ENCODE peak calls at places on chromosomes 11 and 22, in five cellular contexts. W is HL-60, R is adrenal gland, B is body of pancreas, H is GM23248. V is an unnamed sample.
A peak's percentile ranks its signal among the peaks of the same experiment; 100 is the strongest.

GRCh38 chr22:46367707-46368191 is 32.2 kb downstream of the TRMU start:
- DNase-seq in H (peak; percentile 67), W (peak; percentile 65), R (peak; percentile 85), B (peak; percentile 83), V (peak; percentile 85)

GRCh38 chr11:121329786-121330395 is 37.3 kb downstream of the SC5D start:
- DNase-seq in B (no peak), H (no peak), W (no peak), R (no peak), V (no peak)

GRCh38 chr11:76266269-76266668 is 60.0 kb upstream of the WNT11 start:
- DNase-seq in R (peak; percentile 79), W (no peak), H (peak; percentile 93), B (peak; percentile 36), V (no peak)

GRCh38 chr11:5851002-5851401 is 6.5 kb downstream of the OR52E8 start:
- DNase-seq in W (no peak), B (no peak), H (no peak), R (no peak), V (no peak)

GRCh38 chr11:14258177-14258935 is 100.6 kb downstream of the RRAS2 start:
- DNase-seq in B (no peak), H (peak; percentile 62), W (no peak), R (no peak), V (no peak)

GRCh38 chr11:102676086-102676485 is 29.5 kb downstream of the MMP27 start:
- DNase-seq in W (no peak), B (no peak), R (no peak), H (no peak), V (no peak)

GRCh38 chr11:92978226-92979111 is 9.0 kb downstream of the MTNR1B start:
- DNase-seq in R (no peak), H (peak; percentile 59), B (no peak), W (no peak), V (no peak)

GRCh38 chr22:29269230-29269604 is 1.1 kb downstream of the EWSR1 start:
- DNase-seq in H (peak; percentile 46), R (peak; percentile 61), W (no peak), B (no peak), V (no peak)

GRCh38 chr11:81707881-81708280 is 1025.8 kb downstream of the FAM181B start:
- DNase-seq in H (no peak), W (no peak), B (no peak), R (no peak), V (no peak)

GRCh38 chr11:64719406-64719805 is 3.6 kb downstream of the NRXN2 start:
- DNase-seq in H (no peak), R (no peak), B (no peak), W (no peak), V (no peak)

GRCh38 chr11:77441409-77441808 is 32.5 kb downstream of the PAK1 start:
- DNase-seq in R (no peak), H (no peak), W (no peak), B (no peak), V (no peak)

GRCh38 chr11:113906038-113906437 is 1.4 kb downstream of the HTR3B start:
- DNase-seq in H (peak; percentile 38), R (no peak), W (no peak), B (peak; percentile 48), V (no peak)
- H3K27ac ChIP-seq in H (no peak overlapping the region), R (no peak overlapping the region), W (no peak overlapping the region), B (peak overlapping the region; percentile 64), V (no peak overlapping the region)

GRCh38 chr11:46335858-46336600 is 11.2 kb upstream of the DGKZ start:
- DNase-seq in H (no peak), B (no peak), R (no peak), W (peak; percentile 67), V (no peak)
- H3K27ac ChIP-seq in H (no peak overlapping the region), B (no peak overlapping the region), R (no peak overlapping the region), W (peak overlapping the region; percentile 64), V (no peak overlapping the region)

GRCh38 chr11:114298701-114299090 is 2.5 kb downstream of the NNMT start:
- DNase-seq in R (no peak), W (no peak), B (no peak), H (peak; percentile 43), V (no peak)
- H3K27ac ChIP-seq in R (peak overlapping the region; percentile 73), W (no peak overlapping the region), B (no peak overlapping the region), H (peak overlapping the region; percentile 100), V (no peak overlapping the region)

GRCh38 chr22:20752104-20752741 is 21.7 kb upstream of the SERPIND1 start:
- DNase-seq in B (no peak), R (no peak), H (no peak), W (no peak), V (no peak)

GRCh38 chr22:20752873-20753272 is 21.0 kb upstream of the SERPIND1 start:
- DNase-seq in R (no peak), W (no peak), H (no peak), B (no peak), V (no peak)

GRCh38 chr22:20750461-20751184 is 23.3 kb upstream of the SERPIND1 start:
- DNase-seq in H (peak; percentile 93), W (no peak), B (peak; percentile 52), R (peak; percentile 88), V (no peak)

GRCh38 chr22:20749453-20749852 is 24.5 kb upstream of the SERPIND1 start:
- DNase-seq in R (no peak), B (no peak), W (no peak), H (no peak), V (no peak)

DNA sequence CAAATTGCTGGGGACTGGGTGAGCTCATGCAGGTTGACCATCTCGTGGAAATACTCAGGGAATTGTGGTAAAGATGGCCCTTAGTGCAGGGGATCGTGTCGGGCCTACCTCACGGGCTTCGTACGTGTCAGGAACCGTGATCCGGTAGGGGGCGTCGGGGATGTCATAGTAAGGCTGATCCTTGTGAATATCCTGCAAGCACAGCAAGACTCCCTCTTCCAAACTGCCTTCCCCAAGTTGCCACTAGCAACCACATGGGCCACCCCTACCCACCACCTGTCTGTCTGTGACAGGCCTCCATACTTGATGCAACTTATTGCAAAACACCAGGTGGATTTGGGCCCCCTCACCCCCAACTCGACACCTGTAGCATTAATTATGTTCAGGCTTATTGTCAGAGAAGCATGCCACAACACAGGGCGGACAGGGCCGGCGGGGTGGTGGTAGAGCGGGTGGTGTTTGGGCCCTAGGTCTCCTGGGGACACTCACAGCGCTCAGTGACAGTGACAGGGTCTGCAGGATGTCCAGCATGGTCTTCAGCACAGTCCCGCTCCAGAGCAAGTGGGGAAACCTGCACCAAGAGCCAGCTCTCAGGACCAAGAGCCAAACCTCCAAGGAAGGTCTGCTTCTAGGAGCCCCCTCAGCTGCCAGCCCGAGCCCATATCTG is 22.6 kb upstream of the SERPIND1 start:
- DNase-seq in R (no peak), W (no peak), B (no peak), H (no peak), V (no peak)
- H3K27ac ChIP-seq in R (peak overlapping the region; percentile 45), W (no peak overlapping the region), B (no peak overlapping the region), H (no peak overlapping the region), V (no peak overlapping the region)

GRCh38 chr11:2932850-2933251 is 3.6 kb upstream of the PHLDA2 start:
- DNase-seq in H (peak; percentile 83), W (no peak), B (no peak), R (no peak), V (no peak)

GRCh38 chr11:2931771-2932738 is 2.8 kb upstream of the PHLDA2 start:
- DNase-seq in R (no peak), H (no peak), W (no peak), B (no peak), V (no peak)

GRCh38 chr11:2933376-2934056 is 4.3 kb upstream of the PHLDA2 start:
- DNase-seq in B (peak; percentile 78), W (peak; percentile 90), R (peak; percentile 80), H (peak; percentile 97), V (peak; percentile 87)

GRCh38 chr11:2934611-2935239 is 5.5 kb upstream of the PHLDA2 start:
- DNase-seq in H (no peak), W (no peak), B (no peak), R (no peak), V (no peak)

GRCh38 chr11:2934057-2934550 is 4.9 kb upstream of the PHLDA2 start:
- DNase-seq in R (no peak), W (no peak), H (no peak), B (no peak), V (no peak)
- H3K27ac ChIP-seq in R (no peak overlapping the region), W (peak overlapping the region; percentile 54), H (no peak overlapping the region), B (no peak overlapping the region), V (peak overlapping the region; percentile 81)

GRCh38 chr11:119012629-119013170 is 5.4 kb downstream of the RPS25 start:
- DNase-seq in R (no peak), W (no peak), B (no peak), H (no peak), V (no peak)
- H3K27ac ChIP-seq in R (no peak overlapping the region), W (no peak overlapping the region), B (no peak overlapping the region), H (no peak overlapping the region), V (no peak overlapping the region)

GRCh38 chr11:68997995-68998348 is 15.1 kb downstream of the MRGPRF start:
- DNase-seq in R (no peak), H (no peak), W (no peak), B (no peak), V (no peak)
- H3K27ac ChIP-seq in R (no peak overlapping the region), H (no peak overlapping the region), W (no peak overlapping the region), B (no peak overlapping the region), V (no peak overlapping the region)

GRCh38 chr22:20524004-20524481 is 16.6 kb downstream of the MED15 start:
- DNase-seq in W (no peak), H (no peak), B (no peak), R (no peak), V (no peak)

GRCh38 chr22:20523118-20523983 is 15.9 kb downstream of the MED15 start:
- DNase-seq in W (peak; percentile 49), R (no peak), B (no peak), H (peak; percentile 85), V (no peak)

GRCh38 chr22:20526305-20526627 is 18.9 kb downstream of the MED15 start:
- DNase-seq in W (no peak), B (no peak), H (no peak), R (no peak), V (no peak)

GRCh38 chr22:20526628-20527355 is 19.4 kb downstream of the MED15 start:
- DNase-seq in W (no peak), R (no peak), H (peak; percentile 89), B (no peak), V (no peak)

DNA sequence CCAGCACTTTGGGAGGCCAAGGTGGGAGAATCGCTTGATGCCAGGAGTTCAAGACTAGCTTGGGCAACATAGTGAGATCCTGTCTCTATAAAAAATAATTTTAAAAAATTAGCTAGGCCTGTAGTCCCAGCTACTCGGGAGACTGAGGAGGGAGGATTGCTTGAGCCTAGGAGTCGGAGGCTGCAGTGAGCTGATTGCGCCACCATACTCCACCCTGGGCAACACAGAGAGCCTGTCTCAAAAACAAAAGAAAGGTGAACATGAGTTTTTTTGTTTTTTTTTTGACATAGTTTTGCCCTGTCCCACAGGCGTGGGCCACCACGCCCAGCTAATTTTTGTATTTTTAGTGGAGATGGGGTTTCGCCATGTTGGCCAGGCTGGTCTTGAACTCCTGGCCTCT is 17.6 kb downstream of the MED15 start:
- DNase-seq in H (no peak), R (no peak), W (no peak), B (no peak), V (no peak)
- H3K27ac ChIP-seq in H (peak overlapping the region; percentile 88), R (no peak overlapping the region), W (no peak overlapping the region), B (no peak overlapping the region), V (no peak overlapping the region)